ENCODE peak calls at places on chromosomes 5 and 9, in six cellular contexts. K is spleen; P is CD4-positive, alpha-beta T cell; D is WTC11; G is neural progenitor cell; T is HCT116. L is an unnamed sample.

GRCh38 chr5:143551765-143552164 is 148.3 kb upstream of the NR3C1 start:
- DNase-seq in K (no peak), P (no peak), D (no peak), G (no peak), T (no peak), L (no peak)

GRCh38 chr9:105458404-105458803 is 10.6 kb downstream of the FSD1L start:
- DNase-seq in K (no peak), P (no peak), D (no peak), G (no peak), T (no peak), L (no peak)

GRCh38 chr5:150024241-150024984 is 23.9 kb downstream of the HMGXB3 start:
- DNase-seq in K (no peak), P (no peak), D (no peak), G (no peak), T (no peak), L (no peak)

GRCh38 chr5:15105799-15106393 is 234.3 kb upstream of the ANKH start:
- DNase-seq in K (no peak), P (no peak), D (peak; percentile 62), G (peak; percentile 72), T (peak; percentile 22), L (peak; percentile 62)

GRCh38 chr9:121840838-121841760 is 189.7 kb downstream of the DAB2IP start:
- DNase-seq in K (peak; percentile 51), P (no peak), D (no peak), G (no peak), T (no peak), L (no peak)

GRCh38 chr5:68169898-68170297 is 45.7 kb upstream of the PIK3R1 start:
- DNase-seq in K (no peak), P (no peak), D (no peak), G (peak; percentile 79), T (no peak), L (no peak)

GRCh38 chr5:154770111-154770510 is 14.9 kb downstream of the LARP1 start:
- DNase-seq in K (no peak), P (no peak), D (no peak), G (no peak), T (no peak), L (no peak)

GRCh38 chr9:37417857-37418618 is 4.5 kb upstream of the GRHPR start:
- DNase-seq in K (peak; percentile 63), P (no peak), D (no peak), G (no peak), T (no peak), L (no peak)

GRCh38 chr5:95861858-95862561 is 39.5 kb upstream of the GLRX start:
- DNase-seq in K (no peak), P (no peak), D (no peak), G (no peak), T (no peak), L (no peak)

GRCh38 chr5:55915783-55916182 is 64.6 kb downstream of the IL31RA start:
- DNase-seq in K (no peak), P (no peak), D (no peak), G (no peak), T (no peak), L (no peak)

GRCh38 chr9:83281306-83282255 is 218.6 kb upstream of the RASEF start:
- DNase-seq in K (no peak), P (no peak), D (no peak), G (no peak), T (no peak), L (no peak)

GRCh38 chr5:181204561-181205401 is at the start of gene TRIM7:
- DNase-seq in K (peak; percentile 86), P (no peak), D (peak; percentile 55), G (peak; percentile 64), T (no peak), L (peak; percentile 59)

GRCh38 chr9:135069556-135070197 is 17.8 kb upstream of the OLFM1 start:
- DNase-seq in K (peak; percentile 50), P (no peak), D (no peak), G (peak; percentile 17), T (no peak), L (peak; percentile 20)

GRCh38 chr9:86605303-86605702 is 251.1 kb upstream of the TUT7 start:
- DNase-seq in K (no peak), P (no peak), D (no peak), G (no peak), T (no peak), L (no peak)

GRCh38 chr9:2478421-2478820 is 143.2 kb upstream of the VLDLR start:
- DNase-seq in K (no peak), P (no peak), D (no peak), G (no peak), T (no peak), L (no peak)

GRCh38 chr5:133205649-133206048 is 153.8 kb downstream of the HSPA4 start:
- DNase-seq in K (no peak), P (no peak), D (no peak), G (no peak), T (no peak), L (no peak)

GRCh38 chr5:159174511-159175168 is 34.7 kb downstream of the RNF145 start:
- DNase-seq in K (no peak), P (no peak), D (no peak), G (no peak), T (no peak), L (no peak)

GRCh38 chr9:124873664-124874063 is 11.7 kb downstream of the ARPC5L start:
- DNase-seq in K (no peak), P (no peak), D (no peak), G (no peak), T (no peak), L (no peak)

GRCh38 chr9:75927351-75927750 is 36.9 kb downstream of the PCSK5 start:
- DNase-seq in K (no peak), P (no peak), D (no peak), G (no peak), T (no peak), L (no peak)

GRCh38 chr9:127537014-127537413 is 75.1 kb upstream of the STXBP1 start:
- DNase-seq in K (no peak), P (no peak), D (no peak), G (no peak), T (no peak), L (no peak)

GRCh38 chr5:59140133-59140532 is 557.3 kb downstream of the RAB3C start:
- DNase-seq in K (no peak), P (no peak), D (no peak), G (no peak), T (no peak), L (no peak)

GRCh38 chr5:148923023-148923422 is 96.6 kb downstream of the ADRB2 start:
- DNase-seq in K (no peak), P (no peak), D (no peak), G (no peak), T (no peak), L (no peak)

GRCh38 chr9:134706522-134706921 is 64.9 kb downstream of the COL5A1 start:
- DNase-seq in K (no peak), P (no peak), D (no peak), G (no peak), T (no peak), L (no peak)

GRCh38 chr9:108213516-108213915 is 642.3 kb downstream of the ACTL7B start:
- DNase-seq in K (no peak), P (no peak), D (no peak), G (no peak), T (no peak), L (no peak)

GRCh38 chr5:175461370-175461769 is 17.0 kb upstream of the SFXN1 start:
- DNase-seq in K (no peak), P (no peak), D (no peak), G (no peak), T (no peak), L (no peak)

GRCh38 chr9:133738806-133739150 is 626 bp upstream of the SARDH start:
- DNase-seq in K (no peak), P (no peak), D (no peak), G (no peak), T (no peak), L (no peak)

GRCh38 chr5:140181002-140181483 is 6.1 kb downstream of the CYSTM1 start:
- DNase-seq in K (no peak), P (no peak), D (no peak), G (no peak), T (no peak), L (no peak)

GRCh38 chr9:127680226-127680625 is 26.6 kb upstream of the CFAP157 start:
- DNase-seq in K (no peak), P (no peak), D (no peak), G (no peak), T (no peak), L (no peak)

GRCh38 chr9:98652741-98653140 is 56.0 kb downstream of the GABBR2 start:
- DNase-seq in K (no peak), P (no peak), D (no peak), G (no peak), T (no peak), L (no peak)

GRCh38 chr5:126863402-126863801 is 86.5 kb downstream of the LMNB1 start:
- DNase-seq in K (no peak), P (no peak), D (no peak), G (no peak), T (no peak), L (no peak)

GRCh38 chr9:32300373-32300772 is 84.1 kb upstream of the ACO1 start:
- DNase-seq in K (no peak), P (no peak), D (no peak), G (no peak), T (no peak), L (no peak)

GRCh38 chr5:103441523-103441922 is 121.1 kb downstream of the NUDT12 start:
- DNase-seq in K (no peak), P (no peak), D (no peak), G (peak; percentile 45), T (no peak), L (peak; percentile 28)
- TF ChIP-seq CTCF in K (no peak), P (no peak), D (peak; percentile 6), G (peak; percentile 56), T (peak; percentile 58), L (peak; percentile 74)

DNA sequence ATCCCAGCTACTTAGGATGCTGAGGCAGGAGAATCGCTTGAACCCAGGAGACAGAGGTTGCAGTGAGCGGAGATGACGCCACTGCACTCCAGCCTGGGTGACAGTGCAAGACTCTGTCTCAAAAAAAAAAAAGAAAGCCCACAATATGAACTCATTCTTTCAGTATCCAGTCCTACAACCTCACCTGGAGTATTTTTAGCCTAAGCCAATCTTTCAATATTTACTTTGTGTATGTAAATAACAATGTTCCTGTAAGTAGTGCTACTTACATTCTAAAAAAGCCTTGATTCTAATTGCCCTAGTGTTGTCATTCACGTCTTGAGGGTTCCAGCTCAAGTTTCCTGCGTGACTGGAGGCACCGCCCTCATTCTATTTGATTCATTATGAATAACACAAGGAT is 62.0 kb downstream of the BHMT start:
- DNase-seq in K (no peak), P (no peak), D (no peak), G (no peak), T (no peak), L (no peak)
- TF ChIP-seq CTCF in K (no peak), P (no peak), D (no peak), G (no peak), T (no peak), L (no peak)

DNA sequence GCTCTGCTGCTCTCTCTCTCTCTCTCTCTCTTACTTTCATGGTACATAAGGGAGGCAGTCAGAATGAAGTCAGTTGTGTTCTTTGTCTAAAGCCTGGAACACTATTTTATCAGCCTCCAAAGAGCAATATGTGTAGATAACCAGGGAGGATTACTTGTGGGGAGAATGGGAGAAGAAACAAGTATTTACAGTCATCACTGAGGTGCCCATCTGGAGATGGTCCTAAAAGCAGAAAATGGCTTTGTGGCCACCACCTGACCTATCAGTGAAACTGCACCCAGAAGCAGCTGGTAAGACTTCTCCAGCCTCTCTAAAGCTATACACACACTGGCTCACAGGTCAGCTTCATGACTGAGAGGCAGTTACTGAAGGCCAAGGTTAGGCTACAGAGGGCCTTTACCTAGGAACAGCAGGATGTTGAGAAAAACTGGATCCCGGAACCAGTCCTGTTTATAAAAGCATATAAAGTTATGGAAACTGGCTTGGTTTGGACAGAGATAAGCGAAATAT is 75.1 kb downstream of the MRPS27 start:
- DNase-seq in K (no peak), P (no peak), D (peak; percentile 21), G (peak; percentile 57), T (peak; percentile 24), L (peak; percentile 19)
- TF ChIP-seq CTCF in K (no peak), P (no peak), D (no peak), G (peak; percentile 41), T (peak; percentile 45), L (peak; percentile 44)

GRCh38 chr9:126009047-126009446 is 261.9 kb downstream of the PBX3 start:
- DNase-seq in K (no peak), P (no peak), D (no peak), G (no peak), T (peak; percentile 32), L (no peak)
- TF ChIP-seq CTCF in K (no peak), P (no peak), D (peak; percentile 16), G (peak; percentile 37), T (peak; percentile 71), L (peak; percentile 40)